ENCODE peak calls at places on chromosome 16, in eight cellular contexts. M is T-helper 2 cell, U is foreskin fibroblast, B is iPS-NIHi11, V is upper lobe of right lung, K is progenitor cell of endocrine pancreas, Y is NCI-H1694, A is AG08396. H is an unnamed sample.

GRCh38 chr16:89024546-89024945 is 47.5 kb upstream of the CBFA2T3 start:
- DNase-seq in Y (peak), B (no peak), M (no peak), A (no peak), K (no peak), U (no peak), V (peak), H (peak)

GRCh38 chr16:11587643-11588247 is 1.0 kb upstream of the LITAF start:
- DNase-seq in B (no peak), M (no peak), V (peak), Y (no peak), K (no peak), A (no peak), U (peak), H (no peak)

GRCh38 chr16:69111216-69111615 is 5.8 kb downstream of the HAS3 start:
- DNase-seq in Y (no peak), U (no peak), V (peak), K (no peak), B (no peak), M (no peak), A (no peak), H (no peak)

GRCh38 chr16:60675022-60675421 is 1361.2 kb downstream of the CDH8 start:
- DNase-seq in Y (no peak), U (no peak), M (no peak), B (no peak), A (no peak), V (no peak), K (no peak), H (no peak)

GRCh38 chr16:57892041-57892440 is 78.9 kb downstream of the CNGB1 start:
- DNase-seq in Y (no peak), B (no peak), V (no peak), K (no peak), A (no peak), U (no peak), M (no peak), H (no peak)

GRCh38 chr16:72094266-72094610 is 591 bp downstream of the DHX38 start:
- DNase-seq in Y (no peak), U (no peak), V (no peak), K (no peak), A (peak), B (peak), M (peak), H (no peak)

GRCh38 chr16:75010427-75010826 is 11.6 kb downstream of the ZNRF1 start:
- DNase-seq in Y (no peak), B (no peak), M (no peak), K (no peak), U (no peak), A (no peak), V (no peak), H (no peak)

GRCh38 chr16:85485379-85485778 is 127.7 kb upstream of the GSE1 start:
- DNase-seq in B (no peak), V (no peak), U (no peak), Y (peak), K (no peak), M (no peak), A (no peak), H (no peak)

GRCh38 chr16:73054732-73055481 is 7.0 kb upstream of the ZFHX3 start:
- DNase-seq in Y (no peak), V (no peak), B (no peak), U (peak), A (no peak), K (no peak), M (no peak), H (no peak)

GRCh38 chr16:71467810-71468209 is 5.8 kb upstream of the ZNF23 start:
- DNase-seq in M (no peak), Y (no peak), U (peak), K (peak), A (peak), B (peak), V (no peak), H (no peak)

GRCh38 chr16:88649195-88649923 is 1.5 kb downstream of the CYBA start:
- DNase-seq in A (no peak), K (no peak), V (peak), Y (no peak), B (no peak), U (no peak), M (no peak), H (no peak)

GRCh38 chr16:85457366-85457765 is 155.8 kb upstream of the GSE1 start:
- DNase-seq in M (no peak), V (no peak), B (no peak), K (no peak), A (no peak), U (peak), Y (no peak), H (no peak)

GRCh38 chr16:79658301-79659001 is 57.9 kb upstream of the MAF start:
- DNase-seq in Y (no peak), M (no peak), V (no peak), U (peak), A (peak), K (no peak), B (no peak), H (peak)

GRCh38 chr16:4090476-4090875 is 25.8 kb downstream of the ADCY9 start:
- DNase-seq in K (no peak), A (no peak), U (peak), B (no peak), Y (no peak), V (no peak), M (no peak), H (no peak)

H was measured in RWPE2.